ENCODE peak calls at places on chromosome 17, in eight cellular contexts. M is IMR-90, P is skeletal muscle cell, C is fibroblast of villous mesenchyme, A is lower leg skin, T is nephron progenitor cell, K is H54, B is amniotic epithelial cell. Z is an unnamed sample.

GRCh38 chr17:82126479-82127314 is 28.7 kb upstream of the FASN start:
- DNase-seq in M (no peak), P (no peak), C (no peak), A (no peak), T (no peak), K (no peak), B (no peak), Z (no peak)

GRCh38 chr17:76492989-76493501 is 8.2 kb downstream of the RHBDF2 start:
- DNase-seq in M (peak), P (peak), C (peak), A (peak), T (no peak), K (peak), B (peak), Z (no peak)

GRCh38 chr17:60613325-60613724 is 13.3 kb downstream of the PPM1D start:
- DNase-seq in M (no peak), P (no peak), C (no peak), A (no peak), T (no peak), K (no peak), B (no peak), Z (no peak)

GRCh38 chr17:43829738-43830137 is 3.2 kb downstream of the MPP3 start:
- DNase-seq in M (no peak), P (no peak), C (no peak), A (no peak), T (no peak), K (no peak), B (no peak), Z (no peak)

GRCh38 chr17:17603895-17604225 is 12.4 kb upstream of the PEMT start:
- DNase-seq in M (no peak), P (no peak), C (no peak), A (no peak), T (no peak), K (no peak), B (no peak), Z (no peak)

GRCh38 chr17:82048571-82048971 is 3.0 kb downstream of the RFNG start:
- DNase-seq in M (no peak), P (no peak), C (no peak), A (no peak), T (no peak), K (no peak), B (no peak), Z (no peak)

GRCh38 chr17:17181666-17182600 is 24.2 kb downstream of the PLD6 start:
- DNase-seq in M (no peak), P (no peak), C (no peak), A (no peak), T (no peak), K (no peak), B (no peak), Z (no peak)

GRCh38 chr17:75241996-75242460 is 19.4 kb downstream of the GGA3 start:
- DNase-seq in M (peak), P (no peak), C (peak), A (no peak), T (no peak), K (no peak), B (peak), Z (no peak)

GRCh38 chr17:77491921-77492445 is 351.2 kb downstream of the SEC14L1 start:
- DNase-seq in M (no peak), P (no peak), C (no peak), A (no peak), T (no peak), K (no peak), B (no peak), Z (no peak)

GRCh38 chr17:46003907-46004748 is 5.1 kb downstream of the STH start:
- DNase-seq in M (peak), P (no peak), C (peak), A (no peak), T (no peak), K (no peak), B (peak), Z (peak)

GRCh38 chr17:49696233-49696761 is 11.5 kb downstream of the SLC35B1 start:
- DNase-seq in M (peak), P (no peak), C (no peak), A (no peak), T (no peak), K (no peak), B (no peak), Z (no peak)

GRCh38 chr17:12522743-12523181 is 142.9 kb upstream of the MYOCD start:
- DNase-seq in M (peak), P (peak), C (peak), A (no peak), T (peak), K (no peak), B (peak), Z (no peak)

GRCh38 chr17:4533522-4534502 is 21.4 kb downstream of the MYBBP1A start:
- DNase-seq in M (no peak), P (no peak), C (no peak), A (no peak), T (no peak), K (no peak), B (no peak), Z (no peak)

GRCh38 chr17:77735341-77736206 is 222.9 kb upstream of the TNRC6C start:
- DNase-seq in M (no peak), P (no peak), C (no peak), A (peak), T (no peak), K (no peak), B (peak), Z (peak)

GRCh38 chr17:40027614-40028012 is 12.4 kb downstream of the CSF3 start:
- DNase-seq in M (no peak), P (no peak), C (no peak), A (no peak), T (no peak), K (no peak), B (no peak), Z (no peak)

GRCh38 chr17:48486557-48486956 is 44.3 kb downstream of the HOXB1 start:
- DNase-seq in M (peak), P (peak), C (peak), A (no peak), T (no peak), K (peak), B (peak), Z (no peak)

GRCh38 chr17:82479602-82480001 is 21.1 kb downstream of the NARF start:
- DNase-seq in M (no peak), P (no peak), C (no peak), A (no peak), T (no peak), K (no peak), B (no peak), Z (no peak)

GRCh38 chr17:55420067-55420775 is 1.4 kb downstream of the MMD start:
- DNase-seq in M (no peak), P (no peak), C (no peak), A (no peak), T (no peak), K (no peak), B (no peak), Z (no peak)

GRCh38 chr17:74453665-74454196 is 12.7 kb upstream of the CD300A start:
- DNase-seq in M (no peak), P (no peak), C (no peak), A (no peak), T (no peak), K (peak), B (no peak), Z (no peak)

GRCh38 chr17:29592850-29593545 is at the start of gene ANKRD13B:
- DNase-seq in M (no peak), P (no peak), C (no peak), A (peak), T (peak), K (no peak), B (no peak), Z (peak)

GRCh38 chr17:17420035-17420434 is 56.8 kb upstream of the MED9 start:
- DNase-seq in M (no peak), P (no peak), C (no peak), A (no peak), T (no peak), K (no peak), B (no peak), Z (peak)

GRCh38 chr17:32970281-32970680 is 21.4 kb upstream of the SPACA3 start:
- DNase-seq in M (no peak), P (peak), C (peak), A (no peak), T (no peak), K (no peak), B (peak), Z (no peak)

GRCh38 chr17:38926290-38927070 is 1.1 kb downstream of the LASP1NB start:
- DNase-seq in M (no peak), P (no peak), C (no peak), A (peak), T (no peak), K (no peak), B (peak), Z (no peak)

GRCh38 chr17:79393358-79394038 is 217.4 kb downstream of the RBFOX3 start:
- DNase-seq in M (peak), P (no peak), C (peak), A (peak), T (peak), K (peak), B (peak), Z (peak)

GRCh38 chr17:10805911-10806310 is 2.0 kb upstream of the TMEM238L start:
- DNase-seq in M (no peak), P (no peak), C (no peak), A (no peak), T (no peak), K (no peak), B (no peak), Z (no peak)

GRCh38 chr17:66348605-66349165 is 46.3 kb downstream of the PRKCA start:
- DNase-seq in M (peak), P (peak), C (peak), A (no peak), T (no peak), K (peak), B (peak), Z (no peak)

GRCh38 chr17:9432867-9433495 is 142.6 kb downstream of the STX8 start:
- DNase-seq in M (peak), P (peak), C (peak), A (no peak), T (no peak), K (no peak), B (peak), Z (no peak)

GRCh38 chr17:81253358-81254131 is 14.4 kb downstream of the NDUFAF8 start:
- DNase-seq in M (peak), P (no peak), C (peak), A (no peak), T (peak), K (no peak), B (peak), Z (no peak)

GRCh38 chr17:64259922-64260321 is 3.1 kb downstream of the TEX2 start:
- DNase-seq in M (peak), P (no peak), C (peak), A (no peak), T (no peak), K (peak), B (peak), Z (no peak)

GRCh38 chr17:44360826-44361225 is 2.8 kb downstream of the FAM171A2 start:
- DNase-seq in M (peak), P (no peak), C (peak), A (no peak), T (peak), K (no peak), B (peak), Z (no peak)

GRCh38 chr17:66918896-66919295 is 45.6 kb upstream of the CACNG4 start:
- DNase-seq in M (no peak), P (no peak), C (no peak), A (no peak), T (no peak), K (no peak), B (no peak), Z (no peak)

GRCh38 chr17:47611372-47612350 is 38.1 kb upstream of the KPNB1 start:
- DNase-seq in M (peak), P (no peak), C (peak), A (no peak), T (no peak), K (no peak), B (no peak), Z (no peak)